ENCODE peak calls at places on chromosomes 3 and 15, in six cellular contexts. One of them, this sample, is unnamed.

GRCh38 chr3:160395297-160395696 is 3.7 kb downstream of the IFT80 start:
- DNase-seq in heart right ventricle: no peak
- DNase-seq in ovary: no peak
- DNase-seq in upper lobe of left lung: peak
- DNase-seq in brain microvascular endothelial cell: peak
- DNase-seq in osteoblast: peak
- DNase-seq in this sample: no peak

GRCh38 chr3:25885544-25885943 is 95.7 kb downstream of the OXSM start:
- DNase-seq in heart right ventricle: no peak
- DNase-seq in upper lobe of left lung: no peak
- DNase-seq in osteoblast: no peak
- DNase-seq in ovary: no peak
- DNase-seq in brain microvascular endothelial cell: peak
- DNase-seq in this sample: no peak

GRCh38 chr15:42324308-42324707 is 35.0 kb upstream of the CAPN3 start:
- DNase-seq in brain microvascular endothelial cell: no peak
- DNase-seq in ovary: no peak
- DNase-seq in upper lobe of left lung: no peak
- DNase-seq in osteoblast: no peak
- DNase-seq in heart right ventricle: no peak
- DNase-seq in this sample: peak

GRCh38 chr3:177615015-177615414 is 417.7 kb upstream of the TBL1XR1 start:
- DNase-seq in heart right ventricle: peak
- DNase-seq in brain microvascular endothelial cell: peak
- DNase-seq in ovary: peak
- DNase-seq in osteoblast: peak
- DNase-seq in upper lobe of left lung: peak
- DNase-seq in this sample: peak

GRCh38 chr3:170848294-170848917 is 21.6 kb downstream of the RPL22L1 start:
- DNase-seq in osteoblast: peak
- DNase-seq in heart right ventricle: no peak
- DNase-seq in ovary: no peak
- DNase-seq in brain microvascular endothelial cell: no peak
- DNase-seq in upper lobe of left lung: no peak
- DNase-seq in this sample: no peak

GRCh38 chr3:36944012-36944640 is 728 bp downstream of the TRANK1 start:
- DNase-seq in brain microvascular endothelial cell: no peak
- DNase-seq in upper lobe of left lung: peak
- DNase-seq in ovary: peak
- DNase-seq in osteoblast: peak
- DNase-seq in heart right ventricle: peak
- DNase-seq in this sample: no peak

GRCh38 chr3:30162579-30162978 is 443.8 kb upstream of the TGFBR2 start:
- DNase-seq in heart right ventricle: no peak
- DNase-seq in brain microvascular endothelial cell: peak
- DNase-seq in osteoblast: peak
- DNase-seq in upper lobe of left lung: no peak
- DNase-seq in ovary: no peak
- DNase-seq in this sample: peak

GRCh38 chr15:70189826-70190225 is 92.1 kb upstream of the TLE3 start:
- DNase-seq in ovary: no peak
- DNase-seq in brain microvascular endothelial cell: no peak
- DNase-seq in osteoblast: no peak
- DNase-seq in upper lobe of left lung: no peak
- DNase-seq in heart right ventricle: no peak
- DNase-seq in this sample: no peak

GRCh38 chr15:66070220-66070934 is 183.2 kb downstream of the MEGF11 start:
- DNase-seq in brain microvascular endothelial cell: no peak
- DNase-seq in osteoblast: no peak
- DNase-seq in heart right ventricle: no peak
- DNase-seq in ovary: no peak
- DNase-seq in upper lobe of left lung: no peak
- DNase-seq in this sample: no peak

GRCh38 chr3:61572879-61573278 is 11.5 kb downstream of the PTPRG start:
- DNase-seq in osteoblast: no peak
- DNase-seq in brain microvascular endothelial cell: no peak
- DNase-seq in ovary: no peak
- DNase-seq in upper lobe of left lung: no peak
- DNase-seq in heart right ventricle: no peak
- DNase-seq in this sample: no peak

GRCh38 chr15:65484876-65485275 is 32.6 kb downstream of the DPP8 start:
- DNase-seq in upper lobe of left lung: no peak
- DNase-seq in ovary: no peak
- DNase-seq in heart right ventricle: no peak
- DNase-seq in brain microvascular endothelial cell: no peak
- DNase-seq in osteoblast: no peak
- DNase-seq in this sample: no peak

GRCh38 chr15:64981812-64982431 is 7.8 kb downstream of the SPG21 start:
- DNase-seq in ovary: no peak
- DNase-seq in heart right ventricle: no peak
- DNase-seq in brain microvascular endothelial cell: no peak
- DNase-seq in upper lobe of left lung: no peak
- DNase-seq in osteoblast: no peak
- DNase-seq in this sample: no peak

GRCh38 chr3:76954412-76954811 is 85.5 kb upstream of the ROBO2 start:
- DNase-seq in upper lobe of left lung: no peak
- DNase-seq in osteoblast: no peak
- DNase-seq in heart right ventricle: no peak
- DNase-seq in ovary: no peak
- DNase-seq in brain microvascular endothelial cell: no peak
- DNase-seq in this sample: no peak

GRCh38 chr3:77254967-77255831 is 215.3 kb downstream of the ROBO2 start:
- DNase-seq in ovary: peak
- DNase-seq in upper lobe of left lung: peak
- DNase-seq in osteoblast: no peak
- DNase-seq in heart right ventricle: no peak
- DNase-seq in brain microvascular endothelial cell: peak
- DNase-seq in this sample: peak

GRCh38 chr3:157129782-157130137 is 30.2 kb downstream of the CCNL1 start:
- DNase-seq in upper lobe of left lung: no peak
- DNase-seq in osteoblast: peak
- DNase-seq in ovary: no peak
- DNase-seq in heart right ventricle: no peak
- DNase-seq in brain microvascular endothelial cell: no peak
- DNase-seq in this sample: no peak

GRCh38 chr3:180284331-180285110 is 247.8 kb upstream of the PEX5L start:
- DNase-seq in brain microvascular endothelial cell: no peak
- DNase-seq in upper lobe of left lung: no peak
- DNase-seq in heart right ventricle: no peak
- DNase-seq in osteoblast: peak
- DNase-seq in ovary: no peak
- DNase-seq in this sample: no peak

GRCh38 chr3:187628169-187628568 is 42.0 kb downstream of the SST start:
- DNase-seq in upper lobe of left lung: no peak
- DNase-seq in brain microvascular endothelial cell: no peak
- DNase-seq in osteoblast: no peak
- DNase-seq in ovary: no peak
- DNase-seq in heart right ventricle: no peak
- DNase-seq in this sample: no peak

GRCh38 chr15:101179341-101180153 is 72.3 kb downstream of the CHSY1 start:
- DNase-seq in ovary: no peak
- DNase-seq in upper lobe of left lung: no peak
- DNase-seq in osteoblast: peak
- DNase-seq in brain microvascular endothelial cell: no peak
- DNase-seq in heart right ventricle: no peak
- DNase-seq in this sample: no peak

GRCh38 chr3:145864336-145864735 is 296.6 kb downstream of the PLOD2 start:
- DNase-seq in upper lobe of left lung: no peak
- DNase-seq in ovary: no peak
- DNase-seq in osteoblast: no peak
- DNase-seq in brain microvascular endothelial cell: no peak
- DNase-seq in heart right ventricle: no peak
- DNase-seq in this sample: no peak

GRCh38 chr3:179719048-179719734 is 66.4 kb downstream of the USP13 start:
- DNase-seq in brain microvascular endothelial cell: no peak
- DNase-seq in osteoblast: no peak
- DNase-seq in heart right ventricle: no peak
- DNase-seq in upper lobe of left lung: no peak
- DNase-seq in ovary: no peak
- DNase-seq in this sample: no peak

GRCh38 chr3:164940737-164941136 is 137.6 kb downstream of the SI start:
- DNase-seq in ovary: no peak
- DNase-seq in osteoblast: no peak
- DNase-seq in heart right ventricle: no peak
- DNase-seq in brain microvascular endothelial cell: no peak
- DNase-seq in upper lobe of left lung: no peak
- DNase-seq in this sample: no peak

GRCh38 chr15:40437754-40438687 is 2.7 kb upstream of the BAHD1 start:
- DNase-seq in upper lobe of left lung: no peak
- DNase-seq in ovary: peak
- DNase-seq in heart right ventricle: no peak
- DNase-seq in brain microvascular endothelial cell: no peak
- DNase-seq in osteoblast: peak
- DNase-seq in this sample: no peak

GRCh38 chr15:93152951-93153350 is 63.9 kb upstream of the RGMA start:
- DNase-seq in ovary: peak
- DNase-seq in osteoblast: no peak
- DNase-seq in heart right ventricle: peak
- DNase-seq in brain microvascular endothelial cell: no peak
- DNase-seq in upper lobe of left lung: no peak
- DNase-seq in this sample: no peak

GRCh38 chr15:40942337-40942854 is 10.9 kb upstream of the CHAC1 start:
- DNase-seq in heart right ventricle: no peak
- DNase-seq in upper lobe of left lung: no peak
- DNase-seq in osteoblast: peak
- DNase-seq in ovary: no peak
- DNase-seq in brain microvascular endothelial cell: no peak
- DNase-seq in this sample: no peak

GRCh38 chr3:16024548-16024947 is 149.9 kb upstream of the GALNT15 start:
- DNase-seq in ovary: no peak
- DNase-seq in upper lobe of left lung: no peak
- DNase-seq in brain microvascular endothelial cell: no peak
- DNase-seq in osteoblast: no peak
- DNase-seq in heart right ventricle: no peak
- DNase-seq in this sample: no peak

GRCh38 chr3:115160295-115160694 is 13.2 kb upstream of the ZBTB20 start:
- DNase-seq in ovary: no peak
- DNase-seq in heart right ventricle: no peak
- DNase-seq in osteoblast: no peak
- DNase-seq in brain microvascular endothelial cell: no peak
- DNase-seq in upper lobe of left lung: no peak
- DNase-seq in this sample: no peak
- H3K27ac ChIP-seq in ovary: no peak
- H3K27ac ChIP-seq in heart right ventricle: no peak
- H3K27ac ChIP-seq in osteoblast: no peak
- H3K27ac ChIP-seq in brain microvascular endothelial cell: no peak
- H3K27ac ChIP-seq in upper lobe of left lung: no peak
- H3K27ac ChIP-seq in this sample: no peak

DNA sequence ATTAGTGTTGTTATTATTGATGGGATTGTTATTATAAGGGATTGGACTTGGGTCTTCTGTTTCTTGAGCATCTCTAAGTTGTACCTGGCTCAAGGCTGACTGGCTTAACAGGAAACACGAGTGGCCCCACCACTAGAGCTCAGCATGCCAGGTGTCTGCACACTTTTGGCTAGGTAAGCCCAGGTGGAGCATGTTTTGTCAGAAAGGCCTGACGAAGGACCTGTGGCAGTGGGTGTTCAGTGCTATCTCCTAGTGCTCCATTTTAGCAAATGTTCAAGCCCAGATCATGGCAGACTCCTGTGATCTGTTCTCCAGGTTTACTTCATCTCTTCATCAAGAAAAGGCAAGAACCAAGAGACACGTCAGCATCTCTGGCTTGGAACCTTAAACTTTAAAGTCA is 3.4 kb downstream of the MAP2K5 start:
- DNase-seq in upper lobe of left lung: no peak
- DNase-seq in heart right ventricle: no peak
- DNase-seq in brain microvascular endothelial cell: no peak
- DNase-seq in osteoblast: no peak
- DNase-seq in ovary: no peak
- DNase-seq in this sample: no peak
- H3K4me3 ChIP-seq in upper lobe of left lung: no peak
- H3K4me3 ChIP-seq in heart right ventricle: no peak
- H3K4me3 ChIP-seq in brain microvascular endothelial cell: no peak
- H3K4me3 ChIP-seq in osteoblast: no peak
- H3K4me3 ChIP-seq in ovary: no peak
- H3K4me3 ChIP-seq in this sample: no peak

GRCh38 chr3:152268501-152269422 is at the start of gene MBNL1:
- DNase-seq in osteoblast: peak
- DNase-seq in heart right ventricle: peak
- DNase-seq in brain microvascular endothelial cell: peak
- DNase-seq in ovary: peak
- DNase-seq in upper lobe of left lung: peak
- DNase-seq in this sample: peak

GRCh38 chr3:152269423-152270144 is 855 bp downstream of the MBNL1 start:
- DNase-seq in osteoblast: peak
- DNase-seq in ovary: peak
- DNase-seq in heart right ventricle: no peak
- DNase-seq in brain microvascular endothelial cell: peak
- DNase-seq in upper lobe of left lung: peak
- DNase-seq in this sample: peak

GRCh38 chr3:152271465-152272035 is 2.8 kb downstream of the MBNL1 start:
- DNase-seq in brain microvascular endothelial cell: no peak
- DNase-seq in upper lobe of left lung: no peak
- DNase-seq in ovary: no peak
- DNase-seq in osteoblast: no peak
- DNase-seq in heart right ventricle: no peak
- DNase-seq in this sample: no peak

GRCh38 chr3:152270944-152271343 is 2.2 kb downstream of the MBNL1 start:
- DNase-seq in brain microvascular endothelial cell: no peak
- DNase-seq in heart right ventricle: no peak
- DNase-seq in ovary: no peak
- DNase-seq in upper lobe of left lung: no peak
- DNase-seq in osteoblast: no peak
- DNase-seq in this sample: no peak

GRCh38 chr3:152270145-152270870 is 1.6 kb downstream of the MBNL1 start:
- DNase-seq in heart right ventricle: no peak
- DNase-seq in brain microvascular endothelial cell: no peak
- DNase-seq in osteoblast: no peak
- DNase-seq in ovary: no peak
- DNase-seq in upper lobe of left lung: no peak
- DNase-seq in this sample: no peak
- H3K27ac ChIP-seq in heart right ventricle: peak
- H3K27ac ChIP-seq in brain microvascular endothelial cell: peak
- H3K27ac ChIP-seq in osteoblast: peak
- H3K27ac ChIP-seq in ovary: peak
- H3K27ac ChIP-seq in upper lobe of left lung: peak
- H3K27ac ChIP-seq in this sample: peak

DNA sequence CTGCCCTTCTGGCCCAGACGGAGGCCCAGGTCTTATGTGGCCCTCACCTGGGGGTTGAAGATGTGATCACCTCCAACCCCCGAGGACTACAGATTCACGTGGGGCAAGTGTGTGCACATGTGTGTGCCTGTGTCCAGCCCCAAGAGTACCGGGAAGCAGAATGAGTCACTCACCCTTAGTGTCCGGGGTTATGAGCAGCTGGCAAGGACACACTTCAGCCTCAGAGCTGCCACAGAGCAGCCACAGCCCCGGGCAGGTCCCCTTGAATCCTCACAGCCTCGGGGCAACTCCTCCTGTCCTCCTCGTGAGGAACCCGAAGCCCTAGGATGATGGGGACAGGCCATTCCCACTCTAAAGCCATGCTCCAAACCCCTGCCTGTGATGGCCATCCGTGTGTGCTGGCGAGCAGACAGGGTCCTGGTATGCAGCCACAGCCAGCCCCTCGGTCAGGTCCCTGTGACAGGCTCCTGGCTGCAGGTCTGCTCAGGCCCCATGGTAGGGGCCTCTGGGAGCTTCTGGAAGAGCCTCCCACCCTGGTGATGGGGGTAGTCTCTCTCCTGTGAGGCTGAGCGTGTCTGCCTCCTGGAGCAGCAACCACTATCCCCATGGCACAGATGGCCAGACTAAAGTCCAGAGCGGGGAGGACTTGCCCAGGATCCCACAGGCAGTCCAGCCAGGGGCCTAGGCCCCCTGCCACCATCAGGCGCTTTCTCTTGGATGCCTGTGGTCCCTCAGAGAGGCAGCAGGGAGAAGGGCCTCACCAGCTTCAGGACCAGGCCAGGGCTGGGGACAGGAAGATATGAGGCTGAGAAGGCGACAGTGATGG is 852 bp downstream of the STAB1 start:
- DNase-seq in brain microvascular endothelial cell: no peak
- DNase-seq in ovary: no peak
- DNase-seq in upper lobe of left lung: peak
- DNase-seq in osteoblast: no peak
- DNase-seq in heart right ventricle: no peak
- DNase-seq in this sample: no peak
- H3K4me3 ChIP-seq in brain microvascular endothelial cell: no peak
- H3K4me3 ChIP-seq in ovary: no peak
- H3K4me3 ChIP-seq in upper lobe of left lung: peak
- H3K4me3 ChIP-seq in osteoblast: no peak
- H3K4me3 ChIP-seq in heart right ventricle: peak
- H3K4me3 ChIP-seq in this sample: no peak